ENCODE peak calls at places on chromosomes 11 and 22, in five cellular contexts. J is endothelial cell of umbilical vein, V is body of pancreas, I is breast epithelium, A is sigmoid colon. E is an unnamed sample.

GRCh38 chr11:65185869-65186341 is 4.2 kb downstream of the CAPN1 start:
- DNase-seq in A (no peak), J (no peak), I (no peak), V (peak), E (no peak)

GRCh38 chr11:8090756-8091155 is 9.7 kb downstream of the TUB start:
- DNase-seq in V (peak), A (peak), J (peak), I (no peak), E (no peak)

GRCh38 chr22:31162015-31162765 is 2.2 kb downstream of the RNF185 start:
- DNase-seq in J (peak), I (no peak), A (no peak), V (peak), E (no peak)

GRCh38 chr22:46443850-46444389 is 93.5 kb downstream of the CELSR1 start:
- DNase-seq in V (no peak), I (no peak), A (no peak), J (no peak), E (no peak)

GRCh38 chr22:45934168-45934564 is 42.8 kb downstream of the WNT7B start:
- DNase-seq in I (no peak), J (no peak), V (no peak), A (no peak), E (no peak)

GRCh38 chr11:100247701-100248100 is 439.4 kb upstream of the ARHGAP42 start:
- DNase-seq in A (no peak), I (no peak), J (no peak), V (no peak), E (no peak)

GRCh38 chr11:55474321-55474720 is 79.9 kb upstream of the OR4C15 start:
- DNase-seq in I (no peak), V (no peak), J (no peak), A (no peak), E (no peak)

GRCh38 chr11:2769779-2770555 is 70.2 kb upstream of the KCNQ1OT1 start:
- DNase-seq in A (peak), J (no peak), I (peak), V (no peak), E (peak)

DNA sequence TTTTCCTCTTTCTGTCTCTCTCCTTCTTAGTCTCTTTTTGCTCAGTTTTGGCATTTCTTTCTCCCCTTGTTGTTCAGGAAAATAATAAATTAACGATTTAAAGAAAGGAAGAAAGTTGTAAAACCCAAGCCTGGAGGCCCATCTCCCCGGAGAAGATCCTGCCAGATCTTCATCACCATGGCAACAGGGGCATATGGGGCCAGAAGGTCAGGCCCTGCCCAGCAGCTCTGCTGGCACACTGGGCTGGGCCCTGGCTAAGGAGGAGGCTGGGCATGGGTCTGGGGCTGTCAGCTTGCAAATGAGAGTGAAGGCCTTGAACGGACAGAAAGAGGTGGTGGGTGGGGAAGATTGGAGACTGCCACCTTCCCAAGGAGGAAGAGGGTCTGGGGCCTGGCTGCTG is 2.8 kb downstream of the LRRC10B start:
- DNase-seq in V (no peak), I (no peak), J (no peak), A (no peak), E (no peak)
- H3K4me3 ChIP-seq in V (no peak), I (no peak), J (no peak), A (no peak), E (no peak)

DNA sequence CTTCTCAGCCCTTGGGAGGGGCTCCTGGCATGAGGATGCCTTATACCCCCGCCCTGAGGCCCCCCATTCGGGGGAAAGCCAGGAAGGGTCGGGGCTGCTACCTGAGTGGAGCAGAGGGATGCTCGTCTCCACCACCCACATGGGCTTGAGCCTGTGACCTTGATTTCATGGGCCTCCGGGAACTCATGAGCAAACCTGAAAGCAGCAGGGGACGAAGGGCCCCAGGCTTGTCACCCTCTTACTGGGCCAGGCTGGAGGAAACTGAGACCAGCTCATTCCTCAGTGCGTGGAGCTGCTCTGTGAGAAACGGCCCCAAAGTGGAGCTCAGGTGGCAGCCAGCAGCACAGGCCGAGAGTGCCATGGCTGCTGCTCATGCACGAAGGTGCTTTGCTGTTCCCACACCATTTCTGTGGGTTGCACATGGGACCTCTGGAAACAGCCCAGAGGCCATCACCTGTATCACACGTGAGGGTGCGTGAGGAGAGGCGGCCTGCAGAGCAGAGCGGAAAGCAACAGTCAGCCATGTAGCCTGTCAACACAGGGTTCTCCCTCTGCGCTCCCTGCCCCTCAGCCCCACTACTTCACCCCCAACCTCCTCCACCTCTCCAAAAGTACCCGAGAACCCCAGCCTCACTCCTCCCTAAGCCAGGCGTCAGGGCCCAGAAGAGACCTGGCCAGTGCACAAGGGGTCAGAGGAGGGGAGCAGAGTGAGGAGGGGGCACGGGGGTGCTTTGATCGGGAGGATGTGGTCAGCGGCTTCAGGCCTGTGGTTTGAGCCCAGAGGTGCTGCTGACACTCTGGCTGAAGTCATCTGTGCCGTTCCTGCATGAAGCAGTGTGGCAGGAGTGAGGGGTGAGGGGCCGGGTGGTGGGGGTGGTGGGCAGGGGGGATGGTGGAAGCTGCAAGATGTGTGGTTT is 14.2 kb upstream of the IL2RB start:
- DNase-seq in A (no peak), J (no peak), I (no peak), V (no peak), E (no peak)
- TF ChIP-seq POLR2A in A (no peak), J (no peak), I (no peak), V (no peak), E (no peak)

GRCh38 chr11:74682731-74683278 is 48.4 kb downstream of the CHRDL2 start:
- DNase-seq in I (no peak), V (no peak), A (no peak), J (no peak), E (peak)
- H3K4me3 ChIP-seq in I (peak), V (no peak), A (peak), J (no peak), E (no peak)

DNA sequence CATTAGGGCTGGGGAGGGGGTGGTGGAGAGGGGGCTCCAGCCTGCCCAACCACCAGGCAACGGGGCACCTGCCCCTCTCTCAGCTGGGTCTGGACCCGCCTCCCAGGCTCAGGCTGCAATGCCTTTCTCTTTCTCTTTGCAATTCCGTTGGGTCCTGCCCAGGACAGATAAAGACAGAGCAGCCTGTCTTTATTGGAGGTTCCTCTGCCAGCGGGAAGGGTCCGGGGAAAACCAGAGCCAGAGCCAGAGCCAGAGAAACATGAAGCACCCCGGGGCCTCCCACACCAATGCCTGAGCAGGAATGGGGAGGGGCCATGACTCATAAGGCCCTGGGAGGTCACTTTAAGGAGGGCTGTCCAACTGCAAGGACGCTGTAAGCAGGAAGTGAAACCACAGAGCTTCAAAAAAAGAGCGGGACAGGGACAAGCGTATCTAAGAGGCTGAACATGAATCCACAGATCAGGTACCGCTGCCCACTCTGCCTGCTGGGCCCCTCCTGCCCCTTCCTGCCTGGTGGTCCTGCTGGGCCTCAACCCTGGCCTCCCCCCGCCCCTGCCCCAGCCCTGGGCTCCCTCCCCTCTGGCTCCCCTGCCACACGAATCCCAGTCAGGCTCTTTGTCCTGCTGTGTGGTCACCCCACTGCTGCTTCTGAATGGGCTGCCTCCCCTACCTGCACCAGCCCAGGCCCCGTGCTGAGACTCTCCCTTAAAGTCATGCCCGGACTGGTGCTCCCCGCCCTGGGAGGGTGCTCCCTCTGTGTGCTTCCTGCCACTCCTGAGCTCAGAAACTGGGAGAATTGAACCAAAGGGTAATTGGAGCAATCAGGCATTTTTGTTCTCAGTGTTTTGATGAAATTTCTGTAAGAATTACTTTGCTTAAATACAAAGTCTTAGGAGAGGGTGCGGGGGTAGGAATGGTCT is at the start of gene APOBEC3B:
- DNase-seq in J (peak), V (no peak), I (no peak), A (peak), E (peak)
- TF ChIP-seq POLR2A in J (no peak), V (peak), I (no peak), A (no peak), E (no peak)

GRCh38 chr11:32088117-32088941 is 2.5 kb upstream of the RCN1 start:
- DNase-seq in J (peak), V (peak), I (no peak), A (no peak), E (no peak)

GRCh38 chr11:32090774-32091370 is at the start of gene RCN1:
- DNase-seq in V (peak), J (peak), I (peak), A (peak), E (peak)

GRCh38 chr11:32094931-32095330 is 4.1 kb downstream of the RCN1 start:
- DNase-seq in J (no peak), A (no peak), I (no peak), V (no peak), E (no peak)

GRCh38 chr11:32087602-32088001 is 3.3 kb upstream of the RCN1 start:
- DNase-seq in I (no peak), A (no peak), V (no peak), J (no peak), E (no peak)

GRCh38 chr11:32092581-32093170 is 1.8 kb downstream of the RCN1 start:
- DNase-seq in V (no peak), I (no peak), J (no peak), A (no peak), E (no peak)
- H3K4me3 ChIP-seq in V (no peak), I (peak), J (peak), A (peak), E (no peak)

GRCh38 chr11:66312549-66313320 is 4.1 kb downstream of the CD248 start:
- DNase-seq in A (peak), V (peak), I (peak), J (peak), E (peak)

GRCh38 chr11:66313321-66314185 is 3.3 kb downstream of the CD248 start:
- DNase-seq in I (no peak), A (no peak), J (no peak), V (no peak), E (peak)

GRCh38 chr11:66311470-66311964 is 5.3 kb downstream of the CD248 start:
- DNase-seq in V (no peak), J (no peak), A (no peak), I (no peak), E (no peak)

GRCh38 chr11:66310324-66310723 is 6.5 kb downstream of the CD248 start:
- DNase-seq in V (no peak), J (no peak), A (no peak), I (no peak), E (no peak)

DNA sequence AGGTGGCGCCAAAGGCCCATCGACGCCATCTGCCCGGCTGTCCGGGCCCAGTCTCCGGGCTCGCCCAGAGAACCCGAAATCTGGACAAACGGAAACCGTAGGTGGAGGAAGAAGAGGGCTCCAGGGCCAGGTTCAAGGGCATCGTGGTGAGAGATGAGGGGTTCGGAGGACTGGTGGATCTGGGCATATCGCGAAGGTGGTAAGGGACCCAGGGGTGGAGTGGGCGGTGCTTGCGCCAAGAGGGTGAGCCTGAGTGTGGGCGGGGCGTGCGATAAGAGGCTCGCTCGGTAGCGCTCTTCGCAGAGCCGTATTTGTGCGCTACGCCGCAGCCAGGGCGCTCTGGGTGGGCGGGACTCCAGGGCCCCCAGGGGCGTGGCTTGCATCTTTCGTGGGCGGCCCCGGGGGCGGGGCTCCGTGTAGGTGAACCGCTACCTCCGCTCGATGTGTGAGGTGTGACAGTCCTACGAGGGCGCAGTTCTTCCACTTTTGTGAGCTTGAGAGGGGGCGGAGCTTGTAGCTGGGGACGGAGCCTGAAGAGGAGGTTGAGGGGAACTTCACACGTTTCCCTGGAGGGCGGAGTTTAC is 4.8 kb downstream of the CD248 start:
- DNase-seq in V (peak), I (peak), J (peak), A (peak), E (peak)
- TF ChIP-seq POLR2A in V (peak), I (no peak), J (peak), A (no peak), E (no peak)

DNA sequence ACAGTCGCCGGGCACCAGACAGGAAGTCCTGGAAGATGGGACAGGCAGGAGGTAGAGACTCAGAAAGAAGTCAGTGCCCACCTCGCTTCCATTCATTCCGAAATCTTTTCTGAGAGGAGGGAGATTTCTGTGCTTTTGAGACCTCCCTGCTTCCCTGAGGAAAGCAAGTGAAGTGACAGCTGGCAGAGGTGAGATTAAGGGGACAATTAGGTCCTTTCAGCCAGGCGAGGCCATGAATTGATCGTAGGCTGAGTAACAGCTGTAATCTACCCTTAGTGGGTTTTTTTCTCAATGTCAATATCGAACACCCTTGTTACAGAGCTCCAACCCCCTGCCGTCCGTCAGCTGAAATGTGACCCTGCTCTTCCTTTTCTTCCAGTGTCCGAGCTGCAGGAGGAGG is 96.0 kb downstream of the PARVA start:
- DNase-seq in A (no peak), I (no peak), J (no peak), V (no peak), E (no peak)
- H3K4me3 ChIP-seq in A (no peak), I (no peak), J (no peak), V (no peak), E (no peak)

GRCh38 chr22:27999876-28000275 is 80.8 kb upstream of the PITPNB start:
- DNase-seq in A (no peak), J (no peak), V (no peak), I (no peak), E (no peak)

GRCh38 chr22:28002181-28002700 is 83.2 kb upstream of the PITPNB start:
- DNase-seq in I (no peak), V (no peak), J (no peak), A (no peak), E (no peak)

GRCh38 chr22:28001171-28001835 is 82.2 kb upstream of the PITPNB start:
- DNase-seq in I (no peak), V (no peak), A (no peak), J (no peak), E (no peak)

GRCh38 chr22:27998511-27999410 is 79.7 kb upstream of the PITPNB start:
- DNase-seq in A (peak), V (no peak), I (no peak), J (no peak), E (no peak)

DNA sequence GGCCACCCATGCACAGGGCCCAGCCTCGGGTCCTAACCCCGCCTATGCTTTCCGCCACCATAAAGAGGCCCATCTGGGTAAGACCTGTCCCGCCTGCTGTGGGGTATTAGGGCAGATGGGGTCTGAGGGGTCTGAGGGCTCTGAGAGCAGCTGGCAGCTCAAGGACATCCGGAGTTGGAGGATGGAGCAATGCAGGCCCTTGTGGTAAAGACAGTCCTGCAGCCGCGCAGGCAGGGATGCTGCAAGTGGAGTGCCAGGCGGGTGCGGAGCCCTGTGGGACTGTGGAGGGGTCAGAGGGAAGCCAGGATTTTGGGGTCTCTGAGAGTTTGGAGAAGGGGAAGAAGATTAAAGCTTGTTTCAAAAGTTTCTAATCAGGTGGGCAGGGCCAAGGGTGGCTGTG is 81.3 kb upstream of the PITPNB start:
- DNase-seq in V (no peak), I (no peak), J (no peak), A (no peak), E (no peak)
- TF ChIP-seq POLR2A in V (no peak), I (no peak), J (no peak), A (no peak), E (no peak)